ENCODE peak calls at places on chromosomes 4 and X, in six cellular contexts. M is hepatocyte; D is naive thymus-derived CD4-positive, alpha-beta T cell; V is sigmoid colon; G is tibial nerve; T is astrocyte. O is an unnamed sample. For H3K4me1 and H3K27me3, the result is how much of the 10 kb centered on the place peaks cover.

GRCh38 chrX:152993933-152994332 is at the start of gene PNMA5:
- DNase-seq in D (no peak), G (no peak), T (no peak), M (no peak), V (no peak), O (no peak)

GRCh38 chrX:154013614-154014360 is 5.9 kb downstream of the IRAK1 start:
- DNase-seq in T (no peak), G (no peak), M (peak), D (peak), V (no peak), O (no peak)

GRCh38 chrX:10819973-10820372 is 199.6 kb upstream of the MID1 start:
- DNase-seq in D (no peak), V (no peak), G (no peak), M (no peak), T (no peak), O (no peak)

GRCh38 chrX:16914058-16914457 is 32.4 kb upstream of the REPS2 start:
- DNase-seq in V (no peak), G (no peak), T (no peak), M (no peak), D (no peak), O (no peak)

GRCh38 chr4:186688150-186688943 is 35.3 kb downstream of the FAT1 start:
- DNase-seq in D (no peak), G (no peak), V (no peak), M (no peak), T (no peak), O (no peak)

GRCh38 chr4:48898733-48899431 is 7.7 kb downstream of the OCIAD2 start:
- DNase-seq in V (no peak), M (no peak), T (peak), G (no peak), D (no peak), O (no peak)

GRCh38 chr4:42391981-42392380 is 5.3 kb upstream of the SHISA3 start:
- DNase-seq in D (no peak), G (no peak), M (no peak), V (no peak), T (no peak), O (no peak)

GRCh38 chrX:74923942-74924448 is 1.3 kb downstream of the NEXMIF start:
- DNase-seq in M (peak), T (no peak), V (peak), D (peak), G (peak), O (no peak)

GRCh38 chrX:136271300-136271699 is 20.1 kb upstream of the MAP7D3 start:
- DNase-seq in T (no peak), G (no peak), V (no peak), M (no peak), D (no peak), O (no peak)

GRCh38 chr4:52265781-52266525 is 214.8 kb downstream of the SPATA18 start:
- DNase-seq in T (no peak), G (no peak), V (no peak), D (no peak), M (no peak), O (no peak)

GRCh38 chr4:18582841-18583240 is 561.3 kb upstream of the LCORL start:
- DNase-seq in M (no peak), T (no peak), D (no peak), G (no peak), V (no peak), O (no peak)

GRCh38 chrX:11629593-11630211 is 36.0 kb downstream of the ARHGAP6 start:
- DNase-seq in T (peak), G (peak), M (no peak), V (peak), D (no peak), O (no peak)

GRCh38 chr4:60201052-60201673 is 999.0 kb upstream of the ADGRL3 start:
- DNase-seq in M (peak), G (peak), T (peak), D (no peak), V (no peak), O (no peak)

GRCh38 chr4:95219109-95219508 is 329.7 kb downstream of the UNC5C start:
- DNase-seq in D (no peak), V (no peak), G (no peak), T (peak), M (no peak), O (no peak)

GRCh38 chrX:102712967-102713677 is 874 bp downstream of the GPRASP2 start:
- DNase-seq in V (peak), T (peak), D (peak), G (peak), M (peak), O (peak)

GRCh38 chr4:148081267-148081666 is 349.4 kb downstream of the ARHGAP10 start:
- DNase-seq in D (no peak), G (no peak), M (no peak), T (no peak), V (no peak), O (no peak)

GRCh38 chr4:76302856-76303438 is 3.6 kb upstream of the STBD1 start:
- DNase-seq in M (no peak), V (no peak), T (no peak), D (no peak), G (no peak), O (no peak)

GRCh38 chr4:170887396-170887795 is 797.6 kb upstream of the AADAT start:
- DNase-seq in V (no peak), G (no peak), M (no peak), T (no peak), D (no peak), O (no peak)

DNA sequence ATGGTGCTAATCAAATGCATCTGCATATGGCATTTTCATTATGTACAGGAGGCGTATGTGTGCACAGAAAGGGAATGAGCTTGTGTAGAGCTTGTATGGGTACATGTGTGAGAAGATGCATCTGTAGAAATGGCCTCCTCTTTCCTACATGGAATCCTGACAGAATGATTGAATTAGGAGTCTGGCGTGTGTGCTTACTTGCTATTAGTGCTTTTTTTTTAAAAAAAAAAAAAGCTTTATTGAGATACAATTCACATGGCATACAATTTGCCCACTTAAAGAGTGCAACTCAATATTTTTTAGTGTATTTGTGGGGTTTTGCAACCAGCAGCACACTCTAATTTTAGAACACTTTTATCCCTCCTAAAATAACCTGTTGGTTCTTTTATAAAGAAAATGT is 66.1 kb downstream of the TMEM131L start:
- DNase-seq in M (no peak), D (no peak), V (no peak), G (no peak), T (no peak), O (no peak)
- H3K4me1 ChIP-seq in M (under half), D (half or more), V (under half), G (under half), T (under half), O (under half)

GRCh38 chrX:122880952-122881351 is 303.1 kb upstream of the GRIA3 start:
- DNase-seq in D (no peak), M (no peak), G (no peak), V (no peak), T (no peak), O (no peak)

GRCh38 chrX:122878269-122878668 is 305.8 kb upstream of the GRIA3 start:
- DNase-seq in M (no peak), T (no peak), G (no peak), D (no peak), V (no peak), O (no peak)
- H3K27me3 ChIP-seq in M (under half), T (under half), G (under half), D (under half), V (under half), O (under half)

DNA sequence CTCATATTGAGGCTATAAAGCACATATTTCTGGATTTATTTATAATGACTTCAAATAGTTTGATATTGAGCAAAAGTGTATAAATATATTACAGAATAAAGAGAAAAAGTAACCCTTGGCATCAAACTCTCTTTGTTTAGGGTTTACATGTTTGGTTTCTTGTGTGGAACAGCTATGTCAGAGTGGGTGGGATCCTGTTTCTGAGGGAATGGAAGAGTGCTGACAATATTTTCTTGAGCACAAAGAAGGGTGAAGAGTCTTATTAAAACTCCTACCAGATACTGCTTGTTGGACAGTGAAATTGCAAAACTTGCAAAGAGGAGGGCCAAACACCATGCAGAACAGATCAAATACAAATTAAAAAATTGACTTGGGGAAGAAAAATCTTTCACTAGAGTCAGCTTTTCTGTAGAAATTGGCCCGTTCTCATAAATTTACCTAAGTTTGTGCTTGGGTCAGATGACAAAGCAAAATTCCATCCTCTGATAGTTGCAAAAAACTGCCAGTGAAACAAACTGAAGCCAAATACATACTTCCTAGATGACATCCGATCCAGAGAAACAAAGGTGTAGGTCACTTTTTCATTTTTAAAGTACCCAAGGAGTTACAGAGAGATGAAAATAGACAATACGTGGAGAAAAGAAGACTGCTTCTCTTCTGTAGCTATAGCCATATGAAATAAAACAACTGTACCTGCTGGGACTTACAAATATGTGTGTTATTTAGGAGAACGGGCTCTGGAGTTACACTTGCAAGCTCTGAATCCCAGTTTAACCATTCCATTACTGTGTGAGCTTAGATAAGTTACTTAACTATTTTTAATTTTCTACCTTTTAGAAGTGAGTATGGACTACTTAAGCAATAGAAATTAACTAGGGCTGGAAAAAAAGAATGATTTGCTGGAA is 133.3 kb downstream of the MAML3 start:
- DNase-seq in D (no peak), V (no peak), T (peak), G (no peak), M (no peak), O (no peak)
- H3K4me1 ChIP-seq in D (under half), V (under half), T (under half), G (under half), M (under half), O (under half)

DNA sequence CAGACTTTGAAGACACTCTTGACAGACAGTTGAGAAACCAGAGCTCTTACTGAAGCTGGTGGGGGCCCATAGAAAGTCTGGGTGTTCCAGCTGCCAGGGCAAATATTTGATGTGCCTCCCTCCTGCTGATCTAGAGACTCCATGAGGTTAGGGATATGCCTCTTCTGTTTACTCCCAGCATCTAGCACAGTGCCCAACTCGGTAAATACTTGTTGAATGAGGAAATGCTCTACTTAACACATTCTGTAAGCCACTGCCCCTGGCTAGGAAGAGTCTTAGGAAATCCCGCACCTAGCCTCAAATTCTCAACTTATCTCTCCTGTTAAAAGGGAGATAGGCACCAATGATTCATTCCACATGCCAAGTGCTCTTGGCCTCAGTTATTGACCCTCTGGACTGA is 179.2 kb upstream of the RASGEF1B start:
- DNase-seq in G (no peak), T (peak), V (no peak), M (peak), D (no peak), O (peak)
- H3K27me3 ChIP-seq in G (under half), T (under half), V (under half), M (under half), D (under half), O (under half)

GRCh38 chr4:68346461-68346860 is 3.4 kb downstream of the YTHDC1 start:
- DNase-seq in V (no peak), D (no peak), T (no peak), M (peak), G (no peak), O (peak)

GRCh38 chr4:68344785-68345184 is 5.1 kb downstream of the YTHDC1 start:
- DNase-seq in G (no peak), M (no peak), D (no peak), V (no peak), T (no peak), O (no peak)

GRCh38 chr4:68347845-68348244 is 2.0 kb downstream of the YTHDC1 start:
- DNase-seq in D (no peak), M (no peak), G (no peak), T (no peak), V (no peak), O (no peak)

GRCh38 chr4:68349361-68350360 is at the start of gene YTHDC1:
- DNase-seq in D (peak), M (peak), V (peak), T (peak), G (peak), O (peak)

GRCh38 chr4:68348577-68348976 is 1.3 kb downstream of the YTHDC1 start:
- DNase-seq in V (no peak), G (no peak), M (no peak), D (no peak), T (no peak), O (no peak)
- H3K4me1 ChIP-seq in V (under half), G (under half), M (under half), D (under half), T (under half), O (under half)

DNA sequence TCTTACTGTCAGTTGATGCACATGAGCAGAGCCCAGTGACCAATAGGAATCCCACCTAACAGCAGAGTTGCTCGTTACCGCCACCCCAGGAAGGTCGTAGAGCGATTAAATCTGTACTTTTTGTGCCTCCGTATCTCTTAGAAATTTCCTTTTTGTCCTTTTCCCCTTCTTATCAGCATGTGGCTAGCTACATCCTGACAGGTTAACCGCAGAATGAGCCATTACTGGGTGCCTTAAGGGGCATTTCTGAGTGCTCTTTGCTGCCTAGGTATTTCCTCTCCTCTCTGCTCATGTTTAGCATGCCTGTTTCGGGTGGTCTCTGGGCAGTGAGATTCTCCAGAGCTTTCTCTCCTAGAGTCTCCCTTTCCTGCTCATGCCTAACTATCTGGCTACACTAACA is 530.5 kb downstream of the FAM133A start:
- DNase-seq in D (no peak), M (no peak), T (no peak), G (no peak), V (no peak), O (no peak)
- H3K27me3 ChIP-seq in D (under half), M (under half), T (under half), G (under half), V (under half), O (under half)

DNA sequence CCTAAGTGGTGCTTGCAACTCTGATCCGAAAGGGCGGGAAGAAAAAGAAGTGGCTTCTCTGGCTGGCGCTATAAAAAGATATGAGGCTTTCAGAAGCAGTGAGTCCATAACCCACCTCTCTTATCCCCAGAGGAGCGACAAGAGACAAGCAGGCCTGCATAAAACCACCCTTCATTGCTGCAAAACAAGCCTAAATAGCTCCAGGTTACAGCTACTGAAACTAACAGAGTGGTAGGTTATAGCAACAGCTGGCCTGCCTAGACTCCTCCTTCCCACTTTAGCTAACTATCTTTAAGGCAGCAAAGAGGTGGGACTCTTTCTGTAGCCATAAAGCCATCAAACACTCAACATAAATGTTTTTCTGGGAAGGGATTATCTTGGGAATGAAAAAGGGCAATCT is 245.0 kb upstream of the GPR101 start:
- DNase-seq in M (no peak), V (no peak), T (no peak), G (no peak), D (no peak), O (no peak)
- H3K4me1 ChIP-seq in M (under half), V (under half), T (under half), G (under half), D (under half), O (under half)

O was measured in foreskin keratinocyte.